ENCODE peak calls at places on chromosomes 6 and 20, in five cellular contexts. X is ovary, E is transverse colon, A is H1, C is esophagus muscularis mucosa. W is an unnamed sample.
A peak's percentile ranks its signal among the peaks of the same experiment; 100 is the strongest.

GRCh38 chr6:4396032-4396431 is 260.7 kb upstream of the ECI2 start:
- DNase-seq in X (no peak), E (no peak), A (no peak), C (no peak), W (no peak)

GRCh38 chr20:54132612-54133433 is 41.0 kb downstream of the CYP24A1 start:
- DNase-seq in X (no peak), E (peak; percentile 24), A (no peak), C (no peak), W (no peak)

GRCh38 chr20:14062786-14063185 is 67.5 kb downstream of the MACROD2 start:
- DNase-seq in X (no peak), E (no peak), A (no peak), C (no peak), W (no peak)

GRCh38 chr20:31572042-31572700 is 32.9 kb upstream of the ID1 start:
- DNase-seq in X (no peak), E (no peak), A (no peak), C (no peak), W (no peak)

GRCh38 chr6:31829633-31830492 is 2.3 kb downstream of the HSPA1B start:
- DNase-seq in X (peak; percentile 69), E (no peak), A (no peak), C (no peak), W (no peak)

GRCh38 chr6:108492131-108492766 is 68.5 kb upstream of the FOXO3 start:
- DNase-seq in X (no peak), E (no peak), A (no peak), C (no peak), W (peak; percentile 9)

GRCh38 chr6:147651249-147652063 is 143.0 kb downstream of the SAMD5 start:
- DNase-seq in X (no peak), E (peak; percentile 20), A (no peak), C (no peak), W (no peak)

GRCh38 chr20:59790388-59790787 is 143.0 kb downstream of the SYCP2 start:
- DNase-seq in X (no peak), E (no peak), A (no peak), C (peak; percentile 64), W (no peak)

GRCh38 chr6:158131926-158132325 is 36.1 kb downstream of the SERAC1 start:
- DNase-seq in X (no peak), E (no peak), A (no peak), C (no peak), W (no peak)

GRCh38 chr6:149887343-149887742 is 10.6 kb downstream of the RAET1E start:
- DNase-seq in X (no peak), E (no peak), A (no peak), C (no peak), W (no peak)

GRCh38 chr20:50534567-50534966 is 24.4 kb downstream of the PTPN1 start:
- DNase-seq in X (no peak), E (no peak), A (no peak), C (no peak), W (no peak)

GRCh38 chr20:50533061-50533460 is 22.9 kb downstream of the PTPN1 start:
- DNase-seq in X (no peak), E (no peak), A (no peak), C (no peak), W (no peak)

GRCh38 chr20:50532231-50532630 is 22.0 kb downstream of the PTPN1 start:
- DNase-seq in X (no peak), E (no peak), A (no peak), C (no peak), W (no peak)

GRCh38 chr20:50535162-50535561 is 25.0 kb downstream of the PTPN1 start:
- DNase-seq in X (no peak), E (no peak), A (no peak), C (no peak), W (no peak)

DNA sequence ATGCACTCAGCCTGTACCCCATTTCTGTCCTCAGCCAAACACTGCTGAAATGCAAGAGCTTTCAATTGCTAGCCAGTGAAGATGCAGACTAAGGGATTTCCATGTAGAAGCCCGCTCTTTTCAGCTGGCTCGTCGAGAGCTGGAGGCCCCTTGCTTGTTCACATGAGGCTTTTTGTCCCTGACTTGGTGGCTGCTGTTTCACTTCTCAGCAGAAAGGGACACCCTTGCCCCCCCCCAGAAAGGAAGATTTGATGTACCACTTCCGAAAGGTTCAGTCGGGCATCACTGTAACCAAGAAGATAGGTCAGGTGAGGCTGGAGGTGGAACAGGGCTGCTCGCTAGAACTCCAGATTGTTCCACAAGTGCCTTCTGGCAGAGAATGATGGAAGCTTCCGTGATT is 23.3 kb downstream of the PTPN1 start:
- DNase-seq in X (no peak), E (no peak), A (no peak), C (no peak), W (no peak)
- H3K4me1 ChIP-seq in X (peaks cover 15% of the 10 kb centered on the region), E (peaks cover 83% of the 10 kb centered on the region), A (no peaks in the 10 kb centered on the region), C (peaks cover 91% of the 10 kb centered on the region), W (peaks cover 31% of the 10 kb centered on the region)

DNA sequence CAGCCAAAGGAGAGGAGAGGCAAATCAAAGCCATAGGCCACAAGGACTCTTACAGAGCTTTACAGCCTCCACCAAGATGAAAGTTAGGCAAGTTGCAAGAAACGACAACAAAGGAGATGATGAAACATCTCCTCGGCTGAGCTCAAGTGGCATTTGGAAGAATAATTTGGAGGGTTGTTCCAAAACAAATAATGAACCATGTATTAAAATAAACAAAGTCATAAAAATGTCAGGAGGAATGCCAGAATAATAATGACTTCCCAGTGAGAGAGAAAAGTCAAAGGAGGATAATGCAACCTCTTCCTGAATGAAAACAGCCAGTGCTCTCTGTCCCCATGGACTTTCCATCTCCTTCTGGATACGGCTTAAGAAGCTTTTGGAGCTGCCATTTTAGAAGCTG is 371.4 kb upstream of the ID4 start:
- DNase-seq in X (no peak), E (no peak), A (no peak), C (no peak), W (no peak)
- TF ChIP-seq POLR2A in X (no peak), E (no peak), A (no peak), C (no peak), W (no peak)

DNA sequence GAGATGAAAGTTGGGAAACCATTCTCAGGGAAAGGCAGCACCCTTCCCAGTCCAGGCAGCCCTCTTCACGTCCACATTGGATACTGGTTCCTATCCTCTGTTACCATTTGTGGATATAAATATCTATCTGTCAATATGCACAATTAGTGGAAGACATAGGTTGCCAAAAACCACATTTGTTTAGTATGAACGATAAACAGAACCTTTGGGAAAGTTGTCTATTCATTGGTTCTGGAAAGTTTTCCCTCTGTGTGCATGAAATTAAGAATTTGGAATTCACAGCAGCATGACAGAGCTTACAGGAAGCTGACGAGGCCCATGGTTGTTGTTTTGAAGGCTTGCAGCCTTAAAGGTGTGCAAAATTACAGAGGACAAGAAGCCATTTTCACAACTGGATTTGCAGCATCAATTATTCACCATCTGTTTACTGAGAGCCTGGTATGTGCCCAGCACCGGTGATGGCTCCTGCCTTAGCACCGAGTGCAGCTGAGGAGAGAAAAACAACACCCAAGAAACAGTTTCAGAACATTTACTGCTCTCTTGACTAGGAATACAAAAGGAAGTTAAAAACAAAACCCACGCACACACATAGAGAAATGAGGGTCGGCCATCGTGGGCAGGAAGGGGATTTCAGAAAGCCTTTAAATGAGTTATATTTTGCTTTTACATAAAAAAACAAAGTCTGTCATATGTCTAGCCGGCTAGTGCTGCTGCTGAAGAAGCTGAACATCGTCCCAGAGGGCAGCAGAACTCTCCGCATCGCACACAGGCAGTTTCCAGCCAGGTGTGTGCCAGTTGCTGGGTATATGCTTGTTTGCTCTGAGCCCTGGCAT is 319.6 kb downstream of the FARS2 start:
- DNase-seq in X (no peak), E (no peak), A (no peak), C (no peak), W (no peak)
- TF ChIP-seq EP300 in X (no peak), E (no peak), A (no peak), C (no peak), W (no peak)

GRCh38 chr20:36847009-36847709 is 28.8 kb upstream of the TLDC2 start:
- DNase-seq in X (peak; percentile 81), E (peak; percentile 64), A (no peak), C (peak; percentile 97), W (peak; percentile 65)
- H3K4me1 ChIP-seq in X (peaks cover 16% of the 10 kb centered on the region), E (peaks cover 71% of the 10 kb centered on the region), A (peaks cover 5% of the 10 kb centered on the region), C (peaks cover 88% of the 10 kb centered on the region), W (peaks cover 64% of the 10 kb centered on the region)

GRCh38 chr6:69796627-69797390 is at the start of gene LMBRD1:
- DNase-seq in X (peak; percentile 98), E (peak; percentile 99), A (peak; percentile 100), C (peak; percentile 99), W (peak; percentile 99)

GRCh38 chr6:69792292-69792691 is 4.5 kb downstream of the LMBRD1 start:
- DNase-seq in X (no peak), E (no peak), A (no peak), C (no peak), W (no peak)

GRCh38 chr6:69795469-69796080 is 1.2 kb downstream of the LMBRD1 start:
- DNase-seq in X (no peak), E (no peak), A (no peak), C (no peak), W (no peak)

GRCh38 chr6:69801225-69801624 is 4.4 kb upstream of the LMBRD1 start:
- DNase-seq in X (no peak), E (no peak), A (no peak), C (no peak), W (no peak)

GRCh38 chr6:69796081-69796626 is 656 bp downstream of the LMBRD1 start:
- DNase-seq in X (no peak), E (peak; percentile 67), A (no peak), C (no peak), W (peak; percentile 24)
- TF ChIP-seq POLR2A in X (no peak), E (peak; percentile 87), A (peak; percentile 47), C (no peak), W (no peak)

W was measured in tibial nerve.